ENCODE peak calls at places on chromosome 17, in six cellular contexts. One of them, this sample, is unnamed.

GRCh38 chr17:17139972-17140589 is 66.1 kb downstream of the PLD6 start:
- DNase-seq in testis: no peak
- DNase-seq in kidney epithelial cell: no peak
- DNase-seq in dorsolateral prefrontal cortex: no peak
- DNase-seq in PC-9: peak; percentile 30
- DNase-seq in OCI-LY7: peak; percentile 58
- DNase-seq in this sample: no peak

GRCh38 chr17:18270851-18271170 is 10.3 kb downstream of the MIEF2 start:
- DNase-seq in testis: no peak
- DNase-seq in kidney epithelial cell: no peak
- DNase-seq in dorsolateral prefrontal cortex: no peak
- DNase-seq in PC-9: no peak
- DNase-seq in OCI-LY7: no peak
- DNase-seq in this sample: no peak

GRCh38 chr17:32281011-32281451 is 15.4 kb downstream of the RHBDL3 start:
- DNase-seq in testis: no peak
- DNase-seq in kidney epithelial cell: no peak
- DNase-seq in dorsolateral prefrontal cortex: no peak
- DNase-seq in PC-9: peak; percentile 55
- DNase-seq in OCI-LY7: no peak
- DNase-seq in this sample: no peak

GRCh38 chr17:75981019-75981615 is 2.1 kb downstream of the TEN1 start:
- DNase-seq in testis: no peak
- DNase-seq in kidney epithelial cell: no peak
- DNase-seq in dorsolateral prefrontal cortex: no peak
- DNase-seq in PC-9: no peak
- DNase-seq in OCI-LY7: no peak
- DNase-seq in this sample: no peak

GRCh38 chr17:38881600-38882191 is 11.8 kb downstream of the LASP1 start:
- DNase-seq in testis: peak; percentile 79
- DNase-seq in kidney epithelial cell: no peak
- DNase-seq in dorsolateral prefrontal cortex: no peak
- DNase-seq in PC-9: no peak
- DNase-seq in OCI-LY7: peak; percentile 87
- DNase-seq in this sample: no peak

GRCh38 chr17:21094298-21094704 is 32.5 kb upstream of the DHRS7B start:
- DNase-seq in testis: no peak
- DNase-seq in kidney epithelial cell: no peak
- DNase-seq in dorsolateral prefrontal cortex: no peak
- DNase-seq in PC-9: no peak
- DNase-seq in OCI-LY7: no peak
- DNase-seq in this sample: no peak

GRCh38 chr17:41988418-41988817 is 21.8 kb downstream of the CNP start:
- DNase-seq in testis: no peak
- DNase-seq in kidney epithelial cell: no peak
- DNase-seq in dorsolateral prefrontal cortex: no peak
- DNase-seq in PC-9: no peak
- DNase-seq in OCI-LY7: no peak
- DNase-seq in this sample: no peak

GRCh38 chr17:16872836-16873653 is 98.9 kb downstream of the TNFRSF13B start:
- DNase-seq in testis: peak; percentile 37
- DNase-seq in kidney epithelial cell: no peak
- DNase-seq in dorsolateral prefrontal cortex: no peak
- DNase-seq in PC-9: peak; percentile 46
- DNase-seq in OCI-LY7: peak; percentile 54
- DNase-seq in this sample: no peak

GRCh38 chr17:47905221-47905733 is 9.2 kb downstream of the SP2 start:
- DNase-seq in testis: peak; percentile 87
- DNase-seq in kidney epithelial cell: no peak
- DNase-seq in dorsolateral prefrontal cortex: peak; percentile 92
- DNase-seq in PC-9: no peak
- DNase-seq in OCI-LY7: no peak
- DNase-seq in this sample: peak; percentile 38

GRCh38 chr17:30393911-30394867 is 15.5 kb downstream of the CPD start:
- DNase-seq in testis: no peak
- DNase-seq in kidney epithelial cell: no peak
- DNase-seq in dorsolateral prefrontal cortex: no peak
- DNase-seq in PC-9: no peak
- DNase-seq in OCI-LY7: no peak
- DNase-seq in this sample: no peak

GRCh38 chr17:61144876-61145564 is 254.6 kb upstream of the TBX2 start:
- DNase-seq in testis: no peak
- DNase-seq in kidney epithelial cell: no peak
- DNase-seq in dorsolateral prefrontal cortex: no peak
- DNase-seq in PC-9: no peak
- DNase-seq in OCI-LY7: no peak
- DNase-seq in this sample: no peak

GRCh38 chr17:82531431-82531881 is 11.9 kb downstream of the FOXK2 start:
- DNase-seq in testis: no peak
- DNase-seq in kidney epithelial cell: no peak
- DNase-seq in dorsolateral prefrontal cortex: no peak
- DNase-seq in PC-9: no peak
- DNase-seq in OCI-LY7: no peak
- DNase-seq in this sample: no peak

GRCh38 chr17:78127240-78127887 is 1.2 kb downstream of the TMC6 start:
- DNase-seq in testis: peak; percentile 55
- DNase-seq in kidney epithelial cell: no peak
- DNase-seq in dorsolateral prefrontal cortex: no peak
- DNase-seq in PC-9: peak; percentile 48
- DNase-seq in OCI-LY7: peak; percentile 89
- DNase-seq in this sample: no peak

GRCh38 chr17:44221072-44221861 is 1.8 kb upstream of the UBTF start:
- DNase-seq in testis: peak; percentile 79
- DNase-seq in kidney epithelial cell: no peak
- DNase-seq in dorsolateral prefrontal cortex: peak; percentile 86
- DNase-seq in PC-9: peak; percentile 67
- DNase-seq in OCI-LY7: peak; percentile 87
- DNase-seq in this sample: no peak

GRCh38 chr17:13561606-13562270 is 40.0 kb downstream of the HS3ST3A1 start:
- DNase-seq in testis: peak; percentile 67
- DNase-seq in kidney epithelial cell: no peak
- DNase-seq in dorsolateral prefrontal cortex: no peak
- DNase-seq in PC-9: no peak
- DNase-seq in OCI-LY7: no peak
- DNase-seq in this sample: no peak

GRCh38 chr17:45381001-45381400 is 51.7 kb downstream of the ARHGAP27 start:
- DNase-seq in testis: no peak
- DNase-seq in kidney epithelial cell: no peak
- DNase-seq in dorsolateral prefrontal cortex: no peak
- DNase-seq in PC-9: no peak
- DNase-seq in OCI-LY7: no peak
- DNase-seq in this sample: no peak

GRCh38 chr17:13491916-13492315 is 109.8 kb downstream of the HS3ST3A1 start:
- DNase-seq in testis: no peak
- DNase-seq in kidney epithelial cell: no peak
- DNase-seq in dorsolateral prefrontal cortex: no peak
- DNase-seq in PC-9: no peak
- DNase-seq in OCI-LY7: no peak
- DNase-seq in this sample: no peak

GRCh38 chr17:31696184-31696602 is 162.9 kb downstream of the COPRS start:
- DNase-seq in testis: peak; percentile 68
- DNase-seq in kidney epithelial cell: no peak
- DNase-seq in dorsolateral prefrontal cortex: peak; percentile 93
- DNase-seq in PC-9: no peak
- DNase-seq in OCI-LY7: no peak
- DNase-seq in this sample: peak; percentile 37

GRCh38 chr17:6366144-6366755 is 68.7 kb downstream of the AIPL1 start:
- DNase-seq in testis: peak; percentile 22
- DNase-seq in kidney epithelial cell: peak; percentile 57
- DNase-seq in dorsolateral prefrontal cortex: no peak
- DNase-seq in PC-9: no peak
- DNase-seq in OCI-LY7: no peak
- DNase-seq in this sample: no peak

GRCh38 chr17:249236-249993 is 68.0 kb upstream of the DOC2B start:
- DNase-seq in testis: no peak
- DNase-seq in kidney epithelial cell: no peak
- DNase-seq in dorsolateral prefrontal cortex: no peak
- DNase-seq in PC-9: no peak
- DNase-seq in OCI-LY7: no peak
- DNase-seq in this sample: no peak

GRCh38 chr17:63675607-63676539 is 24.1 kb downstream of the LIMD2 start:
- DNase-seq in testis: peak; percentile 84
- DNase-seq in kidney epithelial cell: peak; percentile 60
- DNase-seq in dorsolateral prefrontal cortex: peak; percentile 65
- DNase-seq in PC-9: peak; percentile 85
- DNase-seq in OCI-LY7: no peak
- DNase-seq in this sample: no peak

GRCh38 chr17:64399767-64400156 is 9.1 kb upstream of the PECAM1 start:
- DNase-seq in testis: no peak
- DNase-seq in kidney epithelial cell: no peak
- DNase-seq in dorsolateral prefrontal cortex: no peak
- DNase-seq in PC-9: no peak
- DNase-seq in OCI-LY7: no peak
- DNase-seq in this sample: no peak

GRCh38 chr17:75516255-75516618 is at the start of gene TSEN54:
- DNase-seq in testis: peak; percentile 96
- DNase-seq in kidney epithelial cell: peak; percentile 42
- DNase-seq in dorsolateral prefrontal cortex: peak; percentile 98
- DNase-seq in PC-9: peak; percentile 93
- DNase-seq in OCI-LY7: peak; percentile 96
- DNase-seq in this sample: no peak

GRCh38 chr17:68431661-68432071 is 25.6 kb downstream of the WIPI1 start:
- DNase-seq in testis: no peak
- DNase-seq in kidney epithelial cell: no peak
- DNase-seq in dorsolateral prefrontal cortex: peak; percentile 54
- DNase-seq in PC-9: no peak
- DNase-seq in OCI-LY7: peak; percentile 73
- DNase-seq in this sample: no peak

GRCh38 chr17:59611503-59611902 is 8.2 kb upstream of the CLTC start:
- DNase-seq in testis: no peak
- DNase-seq in kidney epithelial cell: no peak
- DNase-seq in dorsolateral prefrontal cortex: no peak
- DNase-seq in PC-9: no peak
- DNase-seq in OCI-LY7: no peak
- DNase-seq in this sample: no peak

GRCh38 chr17:59607061-59607460 is 12.6 kb upstream of the CLTC start:
- DNase-seq in testis: no peak
- DNase-seq in kidney epithelial cell: no peak
- DNase-seq in dorsolateral prefrontal cortex: no peak
- DNase-seq in PC-9: no peak
- DNase-seq in OCI-LY7: no peak
- DNase-seq in this sample: no peak

DNA sequence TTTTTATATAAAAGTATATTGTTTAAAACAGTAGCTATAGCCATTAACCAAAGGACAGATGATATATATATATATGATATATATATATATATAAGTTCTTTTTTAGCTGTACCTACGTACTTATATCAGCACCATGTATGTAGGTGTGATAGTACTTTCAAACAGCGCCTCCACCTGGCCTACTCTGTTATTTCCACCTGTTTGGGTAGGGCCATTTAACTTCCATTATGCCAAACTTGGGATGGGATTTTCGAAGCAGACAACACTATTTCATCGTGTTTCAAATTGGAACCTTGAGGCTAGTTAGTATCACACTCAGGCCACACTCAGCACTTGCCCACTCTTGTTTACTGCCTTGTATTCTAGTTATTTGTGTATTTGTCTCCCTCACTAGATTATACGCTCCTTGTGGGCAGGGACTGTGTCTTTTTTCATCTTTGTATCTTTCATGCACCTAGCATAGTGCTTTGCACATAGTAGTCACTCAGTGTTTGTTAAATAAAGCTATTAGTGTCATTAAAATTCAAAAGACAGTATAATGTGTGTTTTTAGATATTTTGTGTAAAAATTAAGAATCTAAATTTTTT is 11.8 kb upstream of the CLTC start:
- DNase-seq in testis: peak; percentile 48
- DNase-seq in kidney epithelial cell: no peak
- DNase-seq in dorsolateral prefrontal cortex: no peak
- DNase-seq in PC-9: no peak
- DNase-seq in OCI-LY7: peak; percentile 22
- DNase-seq in this sample: no peak
- TF ChIP-seq CTCF in testis: no peak
- TF ChIP-seq CTCF in kidney epithelial cell: peak; percentile 21
- TF ChIP-seq CTCF in dorsolateral prefrontal cortex: no peak
- TF ChIP-seq CTCF in PC-9: peak; percentile 41
- TF ChIP-seq CTCF in OCI-LY7: peak; percentile 64
- TF ChIP-seq CTCF in this sample: peak; percentile 39

DNA sequence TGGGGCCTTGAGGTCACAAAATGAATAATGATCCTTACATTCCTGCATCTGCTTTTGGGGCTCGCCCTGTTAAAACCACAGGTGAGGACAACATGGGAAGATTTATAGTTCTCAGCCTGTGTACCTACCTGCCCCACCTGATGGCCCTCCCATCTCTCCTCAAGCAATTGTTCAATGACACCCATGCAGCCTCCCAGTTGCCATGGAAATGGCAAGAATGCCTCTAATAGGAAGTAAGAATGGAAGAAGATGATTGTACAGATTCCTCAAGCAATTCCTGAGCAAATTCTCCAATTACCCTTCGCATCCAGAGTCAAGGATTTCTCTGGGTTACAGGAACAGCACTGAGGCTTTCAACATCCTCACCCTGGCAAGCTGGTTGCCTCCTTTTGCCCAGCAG is 78.6 kb upstream of the CCL2 start:
- DNase-seq in testis: no peak
- DNase-seq in kidney epithelial cell: no peak
- DNase-seq in dorsolateral prefrontal cortex: no peak
- DNase-seq in PC-9: no peak
- DNase-seq in OCI-LY7: no peak
- DNase-seq in this sample: no peak
- H3K4me3 ChIP-seq in testis: no peak overlapping the region
- H3K4me3 ChIP-seq in kidney epithelial cell: no peak overlapping the region
- H3K4me3 ChIP-seq in dorsolateral prefrontal cortex: no peak overlapping the region
- H3K4me3 ChIP-seq in PC-9: no peak overlapping the region
- H3K4me3 ChIP-seq in OCI-LY7: no peak overlapping the region
- H3K4me3 ChIP-seq in this sample: no peak overlapping the region

GRCh38 chr17:7834891-7835817 is 1.1 kb downstream of the KDM6B start:
- DNase-seq in testis: peak; percentile 98
- DNase-seq in kidney epithelial cell: peak; percentile 90
- DNase-seq in dorsolateral prefrontal cortex: peak; percentile 96
- DNase-seq in PC-9: peak; percentile 96
- DNase-seq in OCI-LY7: peak; percentile 95
- DNase-seq in this sample: no peak

GRCh38 chr17:7833011-7833794 is 814 bp upstream of the KDM6B start:
- DNase-seq in testis: no peak
- DNase-seq in kidney epithelial cell: no peak
- DNase-seq in dorsolateral prefrontal cortex: no peak
- DNase-seq in PC-9: no peak
- DNase-seq in OCI-LY7: no peak
- DNase-seq in this sample: no peak

GRCh38 chr17:7832431-7832830 is 1.6 kb upstream of the KDM6B start:
- DNase-seq in testis: no peak
- DNase-seq in kidney epithelial cell: no peak
- DNase-seq in dorsolateral prefrontal cortex: no peak
- DNase-seq in PC-9: no peak
- DNase-seq in OCI-LY7: no peak
- DNase-seq in this sample: no peak

GRCh38 chr17:7834554-7834890 is 505 bp downstream of the KDM6B start:
- DNase-seq in testis: peak; percentile 76
- DNase-seq in kidney epithelial cell: no peak
- DNase-seq in dorsolateral prefrontal cortex: no peak
- DNase-seq in PC-9: peak; percentile 66
- DNase-seq in OCI-LY7: no peak
- DNase-seq in this sample: no peak

GRCh38 chr17:7833795-7834553 is at the start of gene KDM6B:
- DNase-seq in testis: peak; percentile 97
- DNase-seq in kidney epithelial cell: peak; percentile 77
- DNase-seq in dorsolateral prefrontal cortex: peak; percentile 92
- DNase-seq in PC-9: peak; percentile 94
- DNase-seq in OCI-LY7: peak; percentile 90
- DNase-seq in this sample: no peak
- TF ChIP-seq CTCF in testis: peak; percentile 1
- TF ChIP-seq CTCF in kidney epithelial cell: no peak
- TF ChIP-seq CTCF in dorsolateral prefrontal cortex: no peak
- TF ChIP-seq CTCF in PC-9: no peak
- TF ChIP-seq CTCF in OCI-LY7: no peak
- TF ChIP-seq CTCF in this sample: no peak

GRCh38 chr17:40320771-40321501 is 12.0 kb downstream of the RARA start:
- DNase-seq in testis: peak; percentile 88
- DNase-seq in kidney epithelial cell: no peak
- DNase-seq in dorsolateral prefrontal cortex: no peak
- DNase-seq in PC-9: no peak
- DNase-seq in OCI-LY7: no peak
- DNase-seq in this sample: no peak
- H3K4me3 ChIP-seq in testis: no peak overlapping the region
- H3K4me3 ChIP-seq in kidney epithelial cell: no peak overlapping the region
- H3K4me3 ChIP-seq in dorsolateral prefrontal cortex: peak overlapping the region; percentile 50
- H3K4me3 ChIP-seq in PC-9: no peak overlapping the region
- H3K4me3 ChIP-seq in OCI-LY7: no peak overlapping the region
- H3K4me3 ChIP-seq in this sample: no peak overlapping the region

This sample was measured in epithelial cell of proximal tubule.